ENCODE peak calls at places on chromosomes 11 and 22, in seven cellular contexts. One of them, this sample, is unnamed.

GRCh38 chr22:36222887-36223450 is 16.4 kb downstream of the APOL2 start:
- DNase-seq in NCI-H1417: no peak
- DNase-seq in activated naive CD8-positive, alpha-beta T cell treated with anti-CD3 and anti-CD28 coated beads, Interleukin-2, amount 50 U/mL, for 24 hours: no peak
- DNase-seq in substantia nigra: no peak
- DNase-seq in fibroblast of villous mesenchyme: no peak
- DNase-seq in effector memory CD8-positive, alpha-beta T cell: no peak
- DNase-seq in NCI-H226: no peak
- DNase-seq in this sample: no peak

GRCh38 chr11:12272821-12273617 is 104.4 kb upstream of the PARVA start:
- DNase-seq in NCI-H1417: no peak
- DNase-seq in activated naive CD8-positive, alpha-beta T cell treated with anti-CD3 and anti-CD28 coated beads, Interleukin-2, amount 50 U/mL, for 24 hours: no peak
- DNase-seq in substantia nigra: no peak
- DNase-seq in fibroblast of villous mesenchyme: no peak
- DNase-seq in effector memory CD8-positive, alpha-beta T cell: no peak
- DNase-seq in NCI-H226: no peak
- DNase-seq in this sample: no peak

GRCh38 chr22:40862013-40862412 is at the start of gene DNAJB7:
- DNase-seq in NCI-H1417: no peak
- DNase-seq in activated naive CD8-positive, alpha-beta T cell treated with anti-CD3 and anti-CD28 coated beads, Interleukin-2, amount 50 U/mL, for 24 hours: no peak
- DNase-seq in substantia nigra: no peak
- DNase-seq in fibroblast of villous mesenchyme: no peak
- DNase-seq in effector memory CD8-positive, alpha-beta T cell: no peak
- DNase-seq in NCI-H226: no peak
- DNase-seq in this sample: no peak

GRCh38 chr11:111417766-111418435 is 38.8 kb upstream of the POU2AF1 start:
- DNase-seq in NCI-H1417: no peak
- DNase-seq in activated naive CD8-positive, alpha-beta T cell treated with anti-CD3 and anti-CD28 coated beads, Interleukin-2, amount 50 U/mL, for 24 hours: no peak
- DNase-seq in substantia nigra: no peak
- DNase-seq in fibroblast of villous mesenchyme: peak; percentile 95
- DNase-seq in effector memory CD8-positive, alpha-beta T cell: no peak
- DNase-seq in NCI-H226: no peak
- DNase-seq in this sample: peak; percentile 73

GRCh38 chr22:39662677-39663034 is 92.1 kb downstream of the CACNA1I start:
- DNase-seq in NCI-H1417: peak; percentile 23
- DNase-seq in activated naive CD8-positive, alpha-beta T cell treated with anti-CD3 and anti-CD28 coated beads, Interleukin-2, amount 50 U/mL, for 24 hours: no peak
- DNase-seq in substantia nigra: no peak
- DNase-seq in fibroblast of villous mesenchyme: no peak
- DNase-seq in effector memory CD8-positive, alpha-beta T cell: no peak
- DNase-seq in NCI-H226: no peak
- DNase-seq in this sample: no peak

GRCh38 chr11:889686-890475 is 20.7 kb downstream of the CHID1 start:
- DNase-seq in NCI-H1417: no peak
- DNase-seq in activated naive CD8-positive, alpha-beta T cell treated with anti-CD3 and anti-CD28 coated beads, Interleukin-2, amount 50 U/mL, for 24 hours: no peak
- DNase-seq in substantia nigra: no peak
- DNase-seq in fibroblast of villous mesenchyme: no peak
- DNase-seq in effector memory CD8-positive, alpha-beta T cell: no peak
- DNase-seq in NCI-H226: no peak
- DNase-seq in this sample: no peak

GRCh38 chr11:66860449-66860831 is 3.6 kb downstream of the LRFN4 start:
- DNase-seq in NCI-H1417: no peak
- DNase-seq in activated naive CD8-positive, alpha-beta T cell treated with anti-CD3 and anti-CD28 coated beads, Interleukin-2, amount 50 U/mL, for 24 hours: no peak
- DNase-seq in substantia nigra: no peak
- DNase-seq in fibroblast of villous mesenchyme: no peak
- DNase-seq in effector memory CD8-positive, alpha-beta T cell: no peak
- DNase-seq in NCI-H226: no peak
- DNase-seq in this sample: no peak

GRCh38 chr11:61516675-61517516 is 8.3 kb downstream of the LRRC10B start:
- DNase-seq in NCI-H1417: peak; percentile 20
- DNase-seq in activated naive CD8-positive, alpha-beta T cell treated with anti-CD3 and anti-CD28 coated beads, Interleukin-2, amount 50 U/mL, for 24 hours: peak; percentile 79
- DNase-seq in substantia nigra: no peak
- DNase-seq in fibroblast of villous mesenchyme: peak; percentile 42
- DNase-seq in effector memory CD8-positive, alpha-beta T cell: peak; percentile 58
- DNase-seq in NCI-H226: no peak
- DNase-seq in this sample: peak; percentile 52

GRCh38 chr11:134592391-134592990 is 180.4 kb upstream of the B3GAT1 start:
- DNase-seq in NCI-H1417: no peak
- DNase-seq in activated naive CD8-positive, alpha-beta T cell treated with anti-CD3 and anti-CD28 coated beads, Interleukin-2, amount 50 U/mL, for 24 hours: peak; percentile 71
- DNase-seq in substantia nigra: no peak
- DNase-seq in fibroblast of villous mesenchyme: peak; percentile 29
- DNase-seq in effector memory CD8-positive, alpha-beta T cell: peak; percentile 13
- DNase-seq in NCI-H226: no peak
- DNase-seq in this sample: no peak